ENCODE peak calls at places on chromosomes 6 and 20, in five cellular contexts. Z is NCI-H82, T is EL, W is T-helper 2 cell, X is caudate nucleus. C is an unnamed sample.

GRCh38 chr20:62200491-62201172 is 17.8 kb downstream of the MTG2 start:
- DNase-seq in Z (no peak), T (no peak), W (no peak), X (no peak), C (no peak)

GRCh38 chr6:91241946-91242613 is 655.2 kb upstream of the MAP3K7 start:
- DNase-seq in Z (no peak), T (no peak), W (no peak), X (no peak), C (no peak)

GRCh38 chr6:87151786-87152527 is 3.4 kb upstream of the ZNF292 start:
- DNase-seq in Z (peak), T (peak), W (peak), X (peak), C (peak)

GRCh38 chr20:63519765-63520593 is 586 bp upstream of the PPDPF start:
- DNase-seq in Z (peak), T (peak), W (peak), X (no peak), C (peak)

GRCh38 chr6:18585032-18585573 is 198.0 kb downstream of the RNF144B start:
- DNase-seq in Z (no peak), T (peak), W (no peak), X (no peak), C (no peak)

GRCh38 chr20:48772183-48772976 is 55.4 kb downstream of the PREX1 start:
- DNase-seq in Z (no peak), T (no peak), W (no peak), X (peak), C (peak)

GRCh38 chr6:16274519-16275229 is 36.3 kb downstream of the GMPR start:
- DNase-seq in Z (no peak), T (peak), W (no peak), X (no peak), C (no peak)

GRCh38 chr6:138882369-138883017 is 86.6 kb downstream of the ECT2L start:
- DNase-seq in Z (no peak), T (no peak), W (no peak), X (no peak), C (no peak)

GRCh38 chr6:170439366-170440351 is 113.4 kb downstream of the PSMB1 start:
- DNase-seq in Z (peak), T (peak), W (no peak), X (no peak), C (no peak)

GRCh38 chr6:169977434-169978265 is 226.2 kb downstream of the ERMARD start:
- DNase-seq in Z (no peak), T (no peak), W (no peak), X (no peak), C (no peak)

GRCh38 chr20:50737352-50737751 is 6.0 kb downstream of the PARD6B start:
- DNase-seq in Z (peak), T (no peak), W (no peak), X (no peak), C (no peak)

GRCh38 chr6:154865291-154865690 is 129.8 kb upstream of the TIAM2 start:
- DNase-seq in Z (no peak), T (peak), W (no peak), X (no peak), C (no peak)

GRCh38 chr6:119676971-119677370 is 327.4 kb upstream of the MAN1A1 start:
- DNase-seq in Z (no peak), T (peak), W (no peak), X (no peak), C (no peak)

GRCh38 chr6:142883011-142883410 is 62.0 kb downstream of the HIVEP2 start:
- DNase-seq in Z (no peak), T (peak), W (no peak), X (no peak), C (no peak)

GRCh38 chr6:36852481-36853147 is 13.4 kb upstream of the CPNE5 start:
- DNase-seq in Z (no peak), T (peak), W (no peak), X (no peak), C (no peak)

GRCh38 chr6:82840571-82840970 is 225.1 kb downstream of the UBE3D start:
- DNase-seq in Z (no peak), T (peak), W (no peak), X (no peak), C (no peak)

GRCh38 chr6:157993076-157993475 is 11.4 kb downstream of the SYNJ2 start:
- DNase-seq in Z (no peak), T (no peak), W (no peak), X (no peak), C (no peak)

GRCh38 chr6:44925100-44925739 is 402.9 kb upstream of the RUNX2 start:
- DNase-seq in Z (peak), T (peak), W (no peak), X (no peak), C (no peak)

GRCh38 chr6:42407379-42407778 is 44.3 kb downstream of the TRERF1 start:
- DNase-seq in Z (no peak), T (peak), W (no peak), X (no peak), C (no peak)

GRCh38 chr6:34692280-34692679 is 4.3 kb downstream of the ILRUN start:
- DNase-seq in Z (no peak), T (no peak), W (no peak), X (no peak), C (no peak)